ENCODE peak calls at places on chromosomes 5 and 9, in seven cellular contexts. L, K, I, N, U, F and H are unnamed samples.

GRCh38 chr5:18281947-18282557 is 647.8 kb downstream of the TAF11L14 start:
- DNase-seq in L (peak; percentile 69), K (peak; percentile 9), I (peak; percentile 32), N (peak; percentile 38), U (peak; percentile 66), F (no peak), H (no peak)

GRCh38 chr9:13750061-13750460 is 470.6 kb upstream of the MPDZ start:
- DNase-seq in L (peak; percentile 70), K (no peak), I (no peak), N (peak; percentile 83), U (peak; percentile 97), F (no peak), H (no peak)

GRCh38 chr9:136345281-136346156 is 18.0 kb downstream of the DNLZ start:
- DNase-seq in L (peak; percentile 70), K (peak; percentile 96), I (no peak), N (peak; percentile 51), U (no peak), F (peak; percentile 58), H (peak; percentile 62)

GRCh38 chr9:4143951-4144717 is 155.7 kb downstream of the GLIS3 start:
- DNase-seq in L (peak; percentile 19), K (peak; percentile 37), I (no peak), N (no peak), U (peak; percentile 87), F (no peak), H (no peak)

GRCh38 chr5:112270299-112271293 is 148.5 kb downstream of the EPB41L4A start:
- DNase-seq in L (no peak), K (no peak), I (no peak), N (no peak), U (peak; percentile 64), F (no peak), H (no peak)

GRCh38 chr5:179871506-179871905 is 12.9 kb upstream of the MRNIP start:
- DNase-seq in L (no peak), K (no peak), I (no peak), N (no peak), U (no peak), F (no peak), H (no peak)

GRCh38 chr5:14268236-14268701 is 125.1 kb downstream of the TRIO start:
- DNase-seq in L (peak; percentile 81), K (no peak), I (no peak), N (peak; percentile 92), U (peak; percentile 85), F (no peak), H (no peak)

GRCh38 chr9:87556039-87556438 is 58.4 kb downstream of the DAPK1 start:
- DNase-seq in L (no peak), K (no peak), I (no peak), N (peak; percentile 52), U (no peak), F (no peak), H (no peak)

GRCh38 chr5:32357678-32358077 is 44.9 kb upstream of the MTMR12 start:
- DNase-seq in L (no peak), K (no peak), I (no peak), N (no peak), U (no peak), F (no peak), H (no peak)